ENCODE peak calls at places on chromosomes 3 and 15, in seven cellular contexts. One of them, this sample, is unnamed.

GRCh38 chr15:63287109-63287508 is 9.7 kb downstream of the APH1B start:
- DNase-seq in SJSA1: no peak
- DNase-seq in GM23248: peak
- DNase-seq in GM23338: no peak
- DNase-seq in cardiac muscle cell: peak
- DNase-seq in thoracic aorta: no peak
- DNase-seq in aorta: no peak
- DNase-seq in this sample: no peak

GRCh38 chr3:123350971-123351370 is 97.9 kb downstream of the ADCY5 start:
- DNase-seq in GM23248: no peak
- DNase-seq in GM23338: no peak
- DNase-seq in thoracic aorta: no peak
- DNase-seq in SJSA1: no peak
- DNase-seq in cardiac muscle cell: no peak
- DNase-seq in aorta: no peak
- DNase-seq in this sample: no peak

GRCh38 chr15:84824260-84824690 is 7.1 kb downstream of the ALPK3 start:
- DNase-seq in GM23338: no peak
- DNase-seq in GM23248: peak
- DNase-seq in SJSA1: no peak
- DNase-seq in aorta: no peak
- DNase-seq in cardiac muscle cell: peak
- DNase-seq in thoracic aorta: no peak
- DNase-seq in this sample: no peak

GRCh38 chr3:194325424-194326165 is 25.5 kb downstream of the CPN2 start:
- DNase-seq in SJSA1: no peak
- DNase-seq in GM23248: no peak
- DNase-seq in aorta: no peak
- DNase-seq in thoracic aorta: no peak
- DNase-seq in GM23338: no peak
- DNase-seq in cardiac muscle cell: no peak
- DNase-seq in this sample: no peak

GRCh38 chr15:56243117-56243773 is 434 bp downstream of the RFX7 start:
- DNase-seq in GM23248: peak
- DNase-seq in SJSA1: peak
- DNase-seq in cardiac muscle cell: peak
- DNase-seq in GM23338: peak
- DNase-seq in aorta: peak
- DNase-seq in thoracic aorta: no peak
- DNase-seq in this sample: peak

GRCh38 chr3:194446754-194447153 is 40.0 kb downstream of the ATP13A3 start:
- DNase-seq in aorta: no peak
- DNase-seq in cardiac muscle cell: no peak
- DNase-seq in SJSA1: no peak
- DNase-seq in GM23338: no peak
- DNase-seq in GM23248: no peak
- DNase-seq in thoracic aorta: no peak
- DNase-seq in this sample: no peak

GRCh38 chr15:37031198-37031597 is 69.2 kb downstream of the MEIS2 start:
- DNase-seq in thoracic aorta: no peak
- DNase-seq in SJSA1: no peak
- DNase-seq in GM23338: no peak
- DNase-seq in aorta: no peak
- DNase-seq in GM23248: peak
- DNase-seq in cardiac muscle cell: peak
- DNase-seq in this sample: no peak

GRCh38 chr15:92167413-92167950 is 226.2 kb upstream of the ST8SIA2 start:
- DNase-seq in cardiac muscle cell: no peak
- DNase-seq in aorta: no peak
- DNase-seq in thoracic aorta: no peak
- DNase-seq in GM23338: no peak
- DNase-seq in GM23248: no peak
- DNase-seq in SJSA1: no peak
- DNase-seq in this sample: no peak

GRCh38 chr15:78915341-78916087 is 29.3 kb downstream of the CTSH start:
- DNase-seq in aorta: peak
- DNase-seq in GM23248: peak
- DNase-seq in SJSA1: no peak
- DNase-seq in GM23338: no peak
- DNase-seq in thoracic aorta: no peak
- DNase-seq in cardiac muscle cell: peak
- DNase-seq in this sample: peak

GRCh38 chr3:102089904-102090492 is 240.7 kb downstream of the NFKBIZ start:
- DNase-seq in aorta: no peak
- DNase-seq in SJSA1: peak
- DNase-seq in GM23338: no peak
- DNase-seq in cardiac muscle cell: peak
- DNase-seq in GM23248: peak
- DNase-seq in thoracic aorta: no peak
- DNase-seq in this sample: no peak

GRCh38 chr15:85609492-85609891 is 185.2 kb downstream of the KLHL25 start:
- DNase-seq in thoracic aorta: no peak
- DNase-seq in cardiac muscle cell: no peak
- DNase-seq in GM23338: no peak
- DNase-seq in SJSA1: no peak
- DNase-seq in aorta: no peak
- DNase-seq in GM23248: no peak
- DNase-seq in this sample: no peak

GRCh38 chr3:27119639-27120038 is 249.5 kb downstream of the NEK10 start:
- DNase-seq in GM23248: no peak
- DNase-seq in cardiac muscle cell: no peak
- DNase-seq in aorta: no peak
- DNase-seq in GM23338: no peak
- DNase-seq in SJSA1: no peak
- DNase-seq in thoracic aorta: no peak
- DNase-seq in this sample: no peak

GRCh38 chr15:92158426-92158825 is 235.3 kb upstream of the ST8SIA2 start:
- DNase-seq in GM23338: peak
- DNase-seq in thoracic aorta: no peak
- DNase-seq in aorta: no peak
- DNase-seq in cardiac muscle cell: no peak
- DNase-seq in SJSA1: no peak
- DNase-seq in GM23248: no peak
- DNase-seq in this sample: no peak

GRCh38 chr3:90007786-90008499 is 900.5 kb downstream of the EPHA3 start:
- DNase-seq in SJSA1: no peak
- DNase-seq in aorta: no peak
- DNase-seq in thoracic aorta: no peak
- DNase-seq in GM23338: no peak
- DNase-seq in cardiac muscle cell: peak
- DNase-seq in GM23248: no peak
- DNase-seq in this sample: peak

GRCh38 chr3:195543642-195544536 is 764 bp upstream of the PPP1R2 start:
- DNase-seq in GM23248: no peak
- DNase-seq in thoracic aorta: no peak
- DNase-seq in SJSA1: no peak
- DNase-seq in GM23338: peak
- DNase-seq in aorta: peak
- DNase-seq in cardiac muscle cell: peak
- DNase-seq in this sample: no peak

GRCh38 chr3:31265646-31266423 is 266.9 kb upstream of the STT3B start:
- DNase-seq in aorta: no peak
- DNase-seq in cardiac muscle cell: peak
- DNase-seq in GM23338: peak
- DNase-seq in thoracic aorta: no peak
- DNase-seq in GM23248: no peak
- DNase-seq in SJSA1: no peak
- DNase-seq in this sample: peak

GRCh38 chr15:23734856-23735255 is 47.8 kb upstream of the NDN start:
- DNase-seq in cardiac muscle cell: no peak
- DNase-seq in SJSA1: no peak
- DNase-seq in GM23248: no peak
- DNase-seq in aorta: no peak
- DNase-seq in GM23338: no peak
- DNase-seq in thoracic aorta: no peak
- DNase-seq in this sample: no peak

GRCh38 chr3:58651268-58651667 is 15.3 kb downstream of the FAM3D start:
- DNase-seq in aorta: no peak
- DNase-seq in GM23248: no peak
- DNase-seq in thoracic aorta: no peak
- DNase-seq in GM23338: no peak
- DNase-seq in SJSA1: no peak
- DNase-seq in cardiac muscle cell: peak
- DNase-seq in this sample: no peak

GRCh38 chr3:10278501-10278900 is 14.2 kb downstream of the GHRL start:
- DNase-seq in GM23248: no peak
- DNase-seq in thoracic aorta: no peak
- DNase-seq in GM23338: no peak
- DNase-seq in SJSA1: no peak
- DNase-seq in cardiac muscle cell: no peak
- DNase-seq in aorta: peak
- DNase-seq in this sample: no peak
- H3K27ac ChIP-seq in GM23248: no peak
- H3K27ac ChIP-seq in thoracic aorta: no peak
- H3K27ac ChIP-seq in GM23338: no peak
- H3K27ac ChIP-seq in SJSA1: no peak
- H3K27ac ChIP-seq in cardiac muscle cell: no peak
- H3K27ac ChIP-seq in aorta: no peak
- H3K27ac ChIP-seq in this sample: no peak

DNA sequence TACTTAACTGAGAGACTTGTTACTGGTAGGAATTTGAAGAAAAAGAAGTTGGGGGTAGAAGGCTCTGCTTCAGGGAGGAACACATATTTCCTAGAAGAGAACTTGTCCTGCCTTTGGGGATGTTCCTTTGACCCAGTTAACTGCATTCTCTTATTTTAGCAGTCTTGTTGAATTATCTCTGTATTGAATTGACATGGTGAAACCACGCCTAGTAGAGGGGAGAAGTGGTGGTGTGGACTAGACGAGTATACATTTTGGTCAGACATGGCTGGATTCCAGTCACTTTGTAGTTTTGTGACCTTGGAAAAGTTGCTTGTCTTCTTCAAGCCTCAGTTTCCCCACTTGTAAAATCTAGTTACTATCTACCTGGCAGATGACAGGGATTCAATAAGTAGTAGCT is 87.8 kb downstream of the FNDC3B start:
- DNase-seq in aorta: no peak
- DNase-seq in GM23338: no peak
- DNase-seq in SJSA1: no peak
- DNase-seq in thoracic aorta: no peak
- DNase-seq in cardiac muscle cell: no peak
- DNase-seq in GM23248: no peak
- DNase-seq in this sample: no peak
- H3K4me3 ChIP-seq in aorta: no peak
- H3K4me3 ChIP-seq in GM23338: no peak
- H3K4me3 ChIP-seq in SJSA1: no peak
- H3K4me3 ChIP-seq in thoracic aorta: no peak
- H3K4me3 ChIP-seq in cardiac muscle cell: no peak
- H3K4me3 ChIP-seq in GM23248: no peak
- H3K4me3 ChIP-seq in this sample: no peak

GRCh38 chr15:48440084-48440483 is 108.9 kb downstream of the DUT start:
- DNase-seq in GM23248: peak
- DNase-seq in thoracic aorta: no peak
- DNase-seq in SJSA1: no peak
- DNase-seq in GM23338: peak
- DNase-seq in aorta: no peak
- DNase-seq in cardiac muscle cell: peak
- DNase-seq in this sample: no peak
- H3K27ac ChIP-seq in GM23248: peak
- H3K27ac ChIP-seq in thoracic aorta: peak
- H3K27ac ChIP-seq in SJSA1: no peak
- H3K27ac ChIP-seq in GM23338: peak
- H3K27ac ChIP-seq in aorta: no peak
- H3K27ac ChIP-seq in cardiac muscle cell: no peak
- H3K27ac ChIP-seq in this sample: no peak

GRCh38 chr3:39149498-39150169 is 3.8 kb downstream of the CSRNP1 start:
- DNase-seq in GM23338: no peak
- DNase-seq in aorta: no peak
- DNase-seq in thoracic aorta: no peak
- DNase-seq in GM23248: peak
- DNase-seq in SJSA1: no peak
- DNase-seq in cardiac muscle cell: no peak
- DNase-seq in this sample: no peak

GRCh38 chr3:39149059-39149455 is 4.3 kb downstream of the CSRNP1 start:
- DNase-seq in GM23248: peak
- DNase-seq in GM23338: no peak
- DNase-seq in aorta: no peak
- DNase-seq in thoracic aorta: no peak
- DNase-seq in SJSA1: no peak
- DNase-seq in cardiac muscle cell: no peak
- DNase-seq in this sample: no peak

GRCh38 chr3:39150803-39151631 is 2.4 kb downstream of the CSRNP1 start:
- DNase-seq in aorta: peak
- DNase-seq in SJSA1: peak
- DNase-seq in thoracic aorta: peak
- DNase-seq in cardiac muscle cell: peak
- DNase-seq in GM23248: peak
- DNase-seq in GM23338: peak
- DNase-seq in this sample: peak

GRCh38 chr3:39148116-39149058 is 5.0 kb downstream of the CSRNP1 start:
- DNase-seq in aorta: no peak
- DNase-seq in SJSA1: no peak
- DNase-seq in thoracic aorta: no peak
- DNase-seq in GM23248: peak
- DNase-seq in GM23338: no peak
- DNase-seq in cardiac muscle cell: peak
- DNase-seq in this sample: no peak

DNA sequence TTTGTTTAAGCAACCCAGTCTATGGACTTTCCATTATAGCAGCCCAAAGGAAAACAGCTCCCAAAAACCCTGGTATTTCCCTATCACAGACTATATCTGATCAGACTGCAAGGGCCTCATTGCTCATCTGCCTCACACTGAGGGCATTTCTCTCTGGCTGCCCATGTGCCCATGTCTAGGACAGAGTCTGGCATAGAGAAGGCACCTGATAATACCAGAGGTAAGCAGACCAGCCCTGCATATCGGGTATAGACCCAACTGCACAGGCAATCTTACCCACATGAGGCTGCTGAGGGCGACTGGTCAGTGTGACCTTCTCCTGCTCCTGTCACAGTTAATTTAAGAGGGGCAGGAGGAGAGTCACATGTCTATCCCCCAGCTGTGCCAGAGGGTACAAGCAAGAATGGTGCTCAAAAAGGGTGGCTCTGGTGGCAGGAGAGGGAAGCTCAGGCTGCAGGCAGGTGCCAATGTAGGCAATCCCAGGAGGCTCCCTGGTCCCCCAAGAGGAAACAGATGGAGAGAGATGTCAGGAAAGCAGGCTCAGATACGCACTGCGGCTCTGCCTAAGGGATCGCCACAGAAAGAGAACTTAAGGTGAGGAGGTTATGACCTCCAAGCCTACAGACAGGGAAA is 3.1 kb downstream of the CSRNP1 start:
- DNase-seq in aorta: no peak
- DNase-seq in GM23338: no peak
- DNase-seq in cardiac muscle cell: peak
- DNase-seq in SJSA1: no peak
- DNase-seq in thoracic aorta: no peak
- DNase-seq in GM23248: peak
- DNase-seq in this sample: peak
- H3K4me3 ChIP-seq in aorta: no peak
- H3K4me3 ChIP-seq in GM23338: peak
- H3K4me3 ChIP-seq in cardiac muscle cell: no peak
- H3K4me3 ChIP-seq in SJSA1: peak
- H3K4me3 ChIP-seq in thoracic aorta: peak
- H3K4me3 ChIP-seq in GM23248: peak
- H3K4me3 ChIP-seq in this sample: no peak

GRCh38 chr3:184816654-184817053 is 4.7 kb downstream of the VPS8 start:
- DNase-seq in aorta: no peak
- DNase-seq in thoracic aorta: no peak
- DNase-seq in SJSA1: no peak
- DNase-seq in GM23338: no peak
- DNase-seq in GM23248: no peak
- DNase-seq in cardiac muscle cell: no peak
- DNase-seq in this sample: no peak
- H3K27ac ChIP-seq in aorta: no peak
- H3K27ac ChIP-seq in thoracic aorta: no peak
- H3K27ac ChIP-seq in SJSA1: no peak
- H3K27ac ChIP-seq in GM23338: no peak
- H3K27ac ChIP-seq in GM23248: no peak
- H3K27ac ChIP-seq in cardiac muscle cell: no peak
- H3K27ac ChIP-seq in this sample: no peak